ENCODE peak calls at places on chromosomes 11 and 22, in six cellular contexts. H is stimulated activated CD4-positive, alpha-beta T cell treated with anti-CD3 and anti-CD28 coated beads, Interleukin-4, amount 100 ng/mL, for 48 hours; Y is stimulated activated effector memory CD8-positive, alpha-beta T cell treated with anti-CD3 and anti-CD28 coated beads, Interleukin-12 subunit alpha, Interleukin-12 subunit beta, amount 100 ng/mL, for 72 hours; X is AG04449; N is HFF-Myc; U is mucosa of descending colon. F is an unnamed sample.

GRCh38 chr22:50418624-50419023 is 56.2 kb downstream of the SBF1 start:
- DNase-seq in H (no peak), Y (no peak), X (no peak), N (no peak), U (no peak), F (no peak)

GRCh38 chr11:95767498-95767897 is 22.1 kb downstream of the FAM76B start:
- DNase-seq in H (no peak), Y (no peak), X (no peak), N (no peak), U (no peak), F (no peak)

GRCh38 chr11:124837491-124837856 is 27.8 kb upstream of the ROBO3 start:
- DNase-seq in H (no peak), Y (no peak), X (peak), N (peak), U (peak), F (no peak)

GRCh38 chr11:122101625-122102291 is 14.3 kb downstream of the BLID start:
- DNase-seq in H (no peak), Y (no peak), X (no peak), N (no peak), U (peak), F (no peak)

GRCh38 chr11:57699813-57700212 is 12.2 kb downstream of the MED19 start:
- DNase-seq in H (no peak), Y (no peak), X (no peak), N (no peak), U (no peak), F (no peak)

GRCh38 chr22:41361716-41362310 is 19.9 kb upstream of the TEF start:
- DNase-seq in H (no peak), Y (no peak), X (no peak), N (no peak), U (no peak), F (no peak)

GRCh38 chr11:57124460-57124859 is 57.3 kb upstream of the LRRC55 start:
- DNase-seq in H (no peak), Y (no peak), X (no peak), N (no peak), U (no peak), F (no peak)

GRCh38 chr22:48456449-48456848 is 1371.2 kb downstream of the BRD1 start:
- DNase-seq in H (no peak), Y (no peak), X (no peak), N (no peak), U (no peak), F (no peak)

GRCh38 chr22:24155597-24156145 is 25.6 kb upstream of the SUSD2 start:
- DNase-seq in H (peak), Y (peak), X (no peak), N (no peak), U (peak), F (no peak)

GRCh38 chr22:26399288-26399687 is 29.8 kb upstream of the ASPHD2 start:
- DNase-seq in H (no peak), Y (no peak), X (no peak), N (no peak), U (no peak), F (no peak)

GRCh38 chr11:94224078-94224477 is 80.3 kb upstream of the IZUMO1R start:
- DNase-seq in H (no peak), Y (no peak), X (no peak), N (no peak), U (no peak), F (no peak)

GRCh38 chr11:9664276-9665171 is 647 bp downstream of the SWAP70 start:
- DNase-seq in H (peak), Y (no peak), X (no peak), N (no peak), U (peak), F (no peak)

GRCh38 chr22:41366323-41367014 is 15.3 kb upstream of the TEF start:
- DNase-seq in H (no peak), Y (no peak), X (no peak), N (no peak), U (no peak), F (no peak)

GRCh38 chr22:23245045-23245798 is 64.9 kb downstream of the BCR start:
- DNase-seq in H (no peak), Y (no peak), X (no peak), N (no peak), U (no peak), F (no peak)

GRCh38 chr11:33694346-33695050 is 6.1 kb downstream of the C11orf91 start:
- DNase-seq in H (no peak), Y (no peak), X (no peak), N (no peak), U (no peak), F (no peak)

GRCh38 chr22:48820481-48821345 is 1007.0 kb downstream of the BRD1 start:
- DNase-seq in H (no peak), Y (no peak), X (no peak), N (no peak), U (no peak), F (no peak)

GRCh38 chr22:25447067-25447688 is 117.3 kb upstream of the GRK3 start:
- DNase-seq in H (no peak), Y (no peak), X (no peak), N (no peak), U (peak), F (no peak)

GRCh38 chr11:35582033-35582432 is 36.2 kb upstream of the FJX1 start:
- DNase-seq in H (no peak), Y (no peak), X (no peak), N (no peak), U (no peak), F (no peak)

GRCh38 chr22:43946391-43946680 is 8.9 kb upstream of the SAMM50 start:
- DNase-seq in H (no peak), Y (no peak), X (no peak), N (no peak), U (no peak), F (no peak)

GRCh38 chr22:40631925-40632324 is 4.6 kb downstream of the MRTFA start:
- DNase-seq in H (no peak), Y (no peak), X (no peak), N (no peak), U (no peak), F (no peak)

GRCh38 chr22:48531108-48531507 is 1296.6 kb downstream of the BRD1 start:
- DNase-seq in H (no peak), Y (no peak), X (no peak), N (no peak), U (no peak), F (no peak)

GRCh38 chr11:83602116-83602515 is 315.9 kb upstream of the CCDC90B start:
- DNase-seq in H (no peak), Y (no peak), X (no peak), N (no peak), U (no peak), F (no peak)

GRCh38 chr11:1573847-1574255 is 1.8 kb upstream of the DUSP8 start:
- DNase-seq in H (no peak), Y (peak), X (no peak), N (no peak), U (peak), F (no peak)

GRCh38 chr11:120043323-120043945 is 94.5 kb downstream of the TRIM29 start:
- DNase-seq in H (no peak), Y (no peak), X (no peak), N (no peak), U (no peak), F (no peak)

GRCh38 chr11:73270089-73270854 is 1.9 kb upstream of the P2RY6 start:
- DNase-seq in H (no peak), Y (no peak), X (no peak), N (no peak), U (no peak), F (no peak)

GRCh38 chr11:67440229-67441081 is 2.8 kb downstream of the CORO1B start:
- DNase-seq in H (no peak), Y (no peak), X (no peak), N (no peak), U (no peak), F (no peak)

GRCh38 chr11:75797796-75798195 is 17.2 kb upstream of the UVRAG start:
- DNase-seq in H (no peak), Y (no peak), X (no peak), N (no peak), U (no peak), F (no peak)

GRCh38 chr11:9678576-9678975 is 14.7 kb downstream of the SWAP70 start:
- DNase-seq in H (no peak), Y (no peak), X (no peak), N (no peak), U (no peak), F (no peak)

GRCh38 chr11:93591247-93591898 is 48.2 kb upstream of the SMCO4 start:
- DNase-seq in H (no peak), Y (no peak), X (no peak), N (no peak), U (no peak), F (no peak)

GRCh38 chr11:84503503-84503902 is 1123.6 kb downstream of the DLG2 start:
- DNase-seq in H (no peak), Y (no peak), X (no peak), N (no peak), U (no peak), F (no peak)

GRCh38 chr22:21642584-21643448 is 714 bp downstream of the SDF2L1 start:
- DNase-seq in H (peak), Y (peak), X (no peak), N (no peak), U (peak), F (peak)

GRCh38 chr11:129144256-129144655 is 47.9 kb downstream of the ARHGAP32 start:
- DNase-seq in H (no peak), Y (no peak), X (no peak), N (no peak), U (no peak), F (no peak)

GRCh38 chr11:44351006-44351660 is 41.2 kb upstream of the ALX4 start:
- DNase-seq in H (no peak), Y (no peak), X (no peak), N (no peak), U (no peak), F (no peak)

F was measured in naive thymus-derived CD8-positive, alpha-beta T cell.